ENCODE peak calls at places on chromosomes 3 and 15, in eight cellular contexts. D, F, K, B, M, S, W and J are unnamed samples. For H3K36me3, the result is how much of the 10 kb centered on the place peaks cover.

GRCh38 chr3:139894638-139894989 is 40.4 kb upstream of the CLSTN2 start:
- DNase-seq in D (no peak), F (no peak), K (no peak), B (peak), M (no peak), S (no peak), W (peak), J (no peak)

GRCh38 chr3:19457449-19457848 is 309.1 kb downstream of the KCNH8 start:
- DNase-seq in D (no peak), F (peak), K (no peak), B (no peak), M (no peak), S (no peak), W (no peak), J (no peak)

GRCh38 chr3:45010718-45011355 is 15.3 kb upstream of the CLEC3B start:
- DNase-seq in D (no peak), F (peak), K (no peak), B (no peak), M (peak), S (no peak), W (no peak), J (no peak)

GRCh38 chr15:85690546-85691226 is 104.0 kb downstream of the KLHL25 start:
- DNase-seq in D (no peak), F (no peak), K (no peak), B (no peak), M (no peak), S (no peak), W (no peak), J (no peak)

GRCh38 chr3:10522646-10523303 is 17.4 kb upstream of the ATP2B2 start:
- DNase-seq in D (no peak), F (no peak), K (no peak), B (no peak), M (no peak), S (no peak), W (no peak), J (no peak)

GRCh38 chr3:114155370-114155821 is 23.5 kb downstream of the DRD3 start:
- DNase-seq in D (no peak), F (no peak), K (peak), B (no peak), M (peak), S (peak), W (no peak), J (no peak)

GRCh38 chr3:57646723-57647122 is 46.2 kb downstream of the DENND6A start:
- DNase-seq in D (no peak), F (peak), K (no peak), B (no peak), M (peak), S (no peak), W (no peak), J (no peak)

GRCh38 chr15:48177383-48177874 is 666 bp downstream of the MYEF2 start:
- DNase-seq in D (no peak), F (peak), K (no peak), B (no peak), M (peak), S (no peak), W (no peak), J (no peak)

GRCh38 chr15:82680200-82681102 is 29.2 kb downstream of the AP3B2 start:
- DNase-seq in D (peak), F (peak), K (peak), B (peak), M (no peak), S (peak), W (peak), J (peak)

GRCh38 chr15:67164811-67165652 is 89.4 kb downstream of the AAGAB start:
- DNase-seq in D (no peak), F (no peak), K (no peak), B (no peak), M (peak), S (peak), W (no peak), J (peak)

GRCh38 chr15:87863152-87863551 is 393.4 kb downstream of the NTRK3 start:
- DNase-seq in D (no peak), F (no peak), K (no peak), B (no peak), M (peak), S (peak), W (no peak), J (no peak)

GRCh38 chr3:8324727-8325126 is 176.9 kb upstream of the LMCD1 start:
- DNase-seq in D (peak), F (peak), K (peak), B (peak), M (peak), S (peak), W (no peak), J (no peak)

GRCh38 chr3:116051040-116051439 is 394.2 kb downstream of the LSAMP start:
- DNase-seq in D (no peak), F (no peak), K (no peak), B (no peak), M (no peak), S (no peak), W (no peak), J (no peak)

GRCh38 chr15:76433798-76434400 is 97.3 kb downstream of the ISL2 start:
- DNase-seq in D (no peak), F (peak), K (no peak), B (no peak), M (no peak), S (no peak), W (no peak), J (no peak)

GRCh38 chr3:7508821-7509220 is 647.9 kb downstream of the GRM7 start:
- DNase-seq in D (no peak), F (peak), K (no peak), B (no peak), M (peak), S (no peak), W (no peak), J (no peak)

GRCh38 chr3:104952587-104952986 is 414.1 kb upstream of the ALCAM start:
- DNase-seq in D (no peak), F (peak), K (no peak), B (no peak), M (peak), S (no peak), W (no peak), J (no peak)

GRCh38 chr3:87167634-87168456 is 59.3 kb upstream of the CHMP2B start:
- DNase-seq in D (no peak), F (peak), K (no peak), B (no peak), M (peak), S (peak), W (no peak), J (no peak)

GRCh38 chr15:40295870-40296560 is 11.7 kb downstream of the PLCB2 start:
- DNase-seq in D (no peak), F (no peak), K (no peak), B (no peak), M (peak), S (no peak), W (peak), J (peak)

GRCh38 chr15:99071091-99071680 is 33.7 kb upstream of the SYNM start:
- DNase-seq in D (no peak), F (no peak), K (no peak), B (no peak), M (no peak), S (no peak), W (no peak), J (no peak)

GRCh38 chr15:78695046-78695671 is 54.1 kb upstream of the CHRNB4 start:
- DNase-seq in D (no peak), F (no peak), K (no peak), B (no peak), M (no peak), S (no peak), W (no peak), J (no peak)

GRCh38 chr3:111333642-111334041 is 208.4 kb upstream of the CD96 start:
- DNase-seq in D (no peak), F (peak), K (no peak), B (no peak), M (no peak), S (no peak), W (no peak), J (no peak)

GRCh38 chr3:45055411-45056143 is 29.5 kb downstream of the CLEC3B start:
- DNase-seq in D (no peak), F (no peak), K (no peak), B (no peak), M (peak), S (peak), W (no peak), J (no peak)

GRCh38 chr3:64224826-64225606 is at the start of gene PRICKLE2:
- DNase-seq in D (no peak), F (peak), K (peak), B (peak), M (peak), S (peak), W (peak), J (peak)

GRCh38 chr3:141243295-141243707 is 11.7 kb downstream of the PXYLP1 start:
- DNase-seq in D (peak), F (no peak), K (no peak), B (no peak), M (peak), S (no peak), W (no peak), J (no peak)

GRCh38 chr3:62373215-62373614 is at the start of gene FEZF2:
- DNase-seq in D (no peak), F (no peak), K (no peak), B (no peak), M (no peak), S (peak), W (no peak), J (no peak)

GRCh38 chr3:183386651-183387050 is 41.8 kb downstream of the MCF2L2 start:
- DNase-seq in D (no peak), F (no peak), K (no peak), B (no peak), M (no peak), S (no peak), W (no peak), J (no peak)

GRCh38 chr3:112074616-112075497 is 11.3 kb upstream of the C3orf52 start:
- DNase-seq in D (no peak), F (peak), K (peak), B (no peak), M (peak), S (no peak), W (peak), J (peak)

GRCh38 chr3:192422321-192422997 is 304.9 kb downstream of the FGF12 start:
- DNase-seq in D (no peak), F (peak), K (no peak), B (no peak), M (peak), S (no peak), W (no peak), J (no peak)

GRCh38 chr3:24853685-24854341 is 359.2 kb upstream of the THRB start:
- DNase-seq in D (no peak), F (no peak), K (no peak), B (no peak), M (no peak), S (no peak), W (no peak), J (no peak)

GRCh38 chr15:20657084-20657483 is 115.5 kb upstream of the GOLGA6L6 start:
- DNase-seq in D (no peak), F (no peak), K (no peak), B (no peak), M (no peak), S (no peak), W (no peak), J (no peak)

GRCh38 chr3:31960793-31961431 is 20.1 kb downstream of the OSBPL10 start:
- DNase-seq in D (no peak), F (peak), K (no peak), B (no peak), M (peak), S (no peak), W (no peak), J (no peak)

GRCh38 chr15:40894689-40895308 is 549 bp downstream of the VPS18 start:
- DNase-seq in D (peak), F (peak), K (peak), B (peak), M (peak), S (peak), W (peak), J (peak)

GRCh38 chr3:61783993-61784718 is 222.8 kb downstream of the PTPRG start:
- DNase-seq in D (no peak), F (peak), K (no peak), B (no peak), M (peak), S (no peak), W (no peak), J (no peak)

GRCh38 chr15:85974348-85974705 is 105.3 kb upstream of the AGBL1 start:
- DNase-seq in D (no peak), F (peak), K (no peak), B (no peak), M (no peak), S (no peak), W (no peak), J (no peak)

GRCh38 chr3:119323401-119324107 is 29.4 kb downstream of the ARHGAP31 start:
- DNase-seq in D (no peak), F (peak), K (no peak), B (no peak), M (no peak), S (no peak), W (peak), J (peak)

GRCh38 chr3:87088984-87089841 is 98.3 kb upstream of the VGLL3 start:
- DNase-seq in D (no peak), F (peak), K (peak), B (peak), M (peak), S (peak), W (peak), J (peak)

GRCh38 chr15:74962219-74962618 is 5.6 kb upstream of the RPP25 start:
- DNase-seq in D (no peak), F (no peak), K (no peak), B (no peak), M (no peak), S (no peak), W (no peak), J (no peak)

GRCh38 chr3:101131767-101132166 is 138.5 kb upstream of the ABI3BP start:
- DNase-seq in D (no peak), F (no peak), K (no peak), B (no peak), M (no peak), S (no peak), W (no peak), J (no peak)

DNA sequence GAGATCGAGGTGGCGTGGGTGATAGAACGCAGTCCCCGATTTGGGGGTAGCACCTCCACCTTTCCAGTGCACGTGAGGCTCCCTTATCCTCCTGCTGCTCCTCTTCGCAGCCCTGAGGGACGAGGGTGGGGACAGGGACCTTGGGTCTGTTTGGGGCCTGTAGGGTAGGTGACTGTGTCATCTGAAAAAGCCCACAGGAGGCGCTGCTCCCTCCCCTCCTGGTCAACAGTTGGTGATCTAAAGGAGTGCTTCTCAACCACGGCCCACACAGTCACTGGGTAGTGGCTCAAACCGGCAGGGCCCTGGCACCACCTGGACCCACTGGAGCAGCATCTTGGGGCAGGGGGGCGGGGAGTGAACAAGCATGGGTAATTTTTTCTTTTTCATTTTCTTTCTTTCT is 7.1 kb downstream of the LRRK1 start:
- DNase-seq in D (no peak), F (no peak), K (no peak), B (no peak), M (no peak), S (peak), W (no peak), J (no peak)
- H3K36me3 ChIP-seq in D (under half), F (under half), K (under half), B (under half), M (under half), S (under half), W (under half), J (under half)

DNA sequence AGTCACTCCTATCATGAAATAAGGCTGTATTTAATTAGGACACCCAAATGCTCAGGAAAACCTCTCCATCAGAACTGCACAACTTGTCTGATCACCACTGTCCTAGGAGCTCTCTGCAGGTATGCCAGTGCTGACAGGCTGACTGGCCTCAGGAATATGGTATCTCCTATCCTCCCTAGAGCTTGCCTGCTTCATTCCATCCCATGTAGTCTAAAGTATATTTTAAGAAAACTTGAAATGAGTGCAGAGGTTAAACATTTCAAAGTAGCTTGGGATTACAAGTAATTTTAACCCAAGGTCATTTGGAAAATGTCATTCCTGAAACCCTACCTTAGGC is 23.7 kb downstream of the FILIP1L start:
- DNase-seq in D (no peak), F (no peak), K (no peak), B (no peak), M (no peak), S (no peak), W (no peak), J (no peak)
- TF ChIP-seq CTCF in D (no peak), F (no peak), K (no peak), B (no peak), M (no peak), S (no peak), W (no peak), J (no peak)

DNA sequence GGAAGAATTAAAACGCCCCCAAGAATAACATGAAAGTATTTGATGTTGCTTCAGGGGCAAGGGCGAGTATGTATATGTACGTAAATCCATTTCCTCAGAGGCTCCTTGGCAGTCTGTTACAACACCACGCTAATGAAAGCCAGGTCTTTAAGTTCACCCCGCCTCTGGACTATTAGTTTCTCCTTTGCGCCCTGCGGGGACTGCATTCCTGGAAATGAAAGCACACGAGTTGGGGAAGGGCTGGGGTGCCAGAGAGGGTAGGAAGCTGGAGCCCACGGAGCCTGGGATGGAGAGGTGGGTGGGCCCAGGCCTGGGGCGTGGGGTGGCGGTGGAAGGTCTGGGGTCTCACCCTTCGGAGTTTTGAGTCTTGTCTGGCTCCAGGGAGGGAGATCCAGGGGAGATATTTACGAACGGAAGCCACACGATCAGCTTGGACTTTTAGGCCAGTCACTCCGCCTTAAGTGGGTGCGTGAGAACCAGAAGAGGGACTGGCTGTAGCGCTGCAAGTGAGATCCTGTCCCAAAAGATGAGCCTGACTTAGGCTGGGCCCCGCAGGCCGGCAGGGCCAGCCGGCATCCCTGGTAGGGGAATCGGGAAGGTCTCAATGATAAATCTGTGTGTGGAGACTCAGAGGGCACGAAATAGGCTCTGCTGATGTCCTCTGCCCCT is 1.6 kb upstream of the PLCL2 start:
- DNase-seq in D (no peak), F (no peak), K (no peak), B (no peak), M (no peak), S (peak), W (no peak), J (no peak)
- H3K4me3 ChIP-seq in D (no peak), F (no peak), K (no peak), B (peak), M (no peak), S (no peak), W (no peak), J (no peak)

DNA sequence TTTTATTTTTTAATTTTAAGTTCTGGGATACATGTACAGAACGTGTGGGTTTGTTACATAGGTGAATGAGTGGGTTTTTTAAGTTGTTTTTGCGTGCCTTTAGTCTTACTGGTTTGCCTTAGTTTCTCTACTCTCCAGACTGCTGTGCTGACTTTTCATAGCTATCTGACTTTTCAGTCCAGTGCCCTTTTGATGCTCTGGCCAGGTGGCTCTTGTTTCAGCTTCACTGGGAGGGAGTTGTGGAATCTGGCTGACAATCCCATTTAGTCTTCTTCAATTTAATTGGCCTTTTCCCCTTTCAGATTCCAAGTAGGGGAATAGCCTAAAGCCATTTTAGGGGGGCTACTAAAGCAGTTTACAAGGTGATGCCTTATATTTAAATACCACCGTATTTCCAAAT is 30.1 kb downstream of the FNDC3B start:
- DNase-seq in D (no peak), F (no peak), K (no peak), B (no peak), M (no peak), S (peak), W (no peak), J (no peak)
- H3K36me3 ChIP-seq in D (under half), F (under half), K (under half), B (under half), M (under half), S (under half), W (under half), J (under half)

GRCh38 chr3:126132751-126133511 is 47.5 kb downstream of the ALDH1L1 start:
- DNase-seq in D (no peak), F (no peak), K (peak), B (peak), M (peak), S (peak), W (no peak), J (no peak)
- TF ChIP-seq CTCF in D (no peak), F (peak), K (no peak), B (no peak), M (peak), S (peak), W (no peak), J (no peak)

GRCh38 chr15:95894407-95894956 is 436.0 kb upstream of the NR2F2 start:
- DNase-seq in D (no peak), F (no peak), K (no peak), B (no peak), M (peak), S (no peak), W (no peak), J (no peak)
- H3K4me3 ChIP-seq in D (no peak), F (no peak), K (no peak), B (no peak), M (no peak), S (no peak), W (no peak), J (no peak)

GRCh38 chr15:90729266-90729665 is 12.1 kb downstream of the BLM start:
- DNase-seq in D (no peak), F (no peak), K (no peak), B (no peak), M (no peak), S (no peak), W (no peak), J (no peak)
- H3K36me3 ChIP-seq in D (under half), F (under half), K (under half), B (under half), M (under half), S (under half), W (under half), J (under half)

GRCh38 chr3:51995346-51996156 is at the start of gene RPL29:
- DNase-seq in D (peak), F (peak), K (peak), B (peak), M (peak), S (peak), W (peak), J (peak)
- TF ChIP-seq CTCF in D (no peak), F (no peak), K (peak), B (no peak), M (no peak), S (no peak), W (no peak), J (no peak)

GRCh38 chr3:34264650-34265049 is 466.2 kb downstream of the PDCD6IP start:
- DNase-seq in D (no peak), F (no peak), K (no peak), B (no peak), M (no peak), S (no peak), W (no peak), J (no peak)
- H3K4me3 ChIP-seq in D (no peak), F (no peak), K (no peak), B (no peak), M (no peak), S (no peak), W (no peak), J (no peak)

DNA sequence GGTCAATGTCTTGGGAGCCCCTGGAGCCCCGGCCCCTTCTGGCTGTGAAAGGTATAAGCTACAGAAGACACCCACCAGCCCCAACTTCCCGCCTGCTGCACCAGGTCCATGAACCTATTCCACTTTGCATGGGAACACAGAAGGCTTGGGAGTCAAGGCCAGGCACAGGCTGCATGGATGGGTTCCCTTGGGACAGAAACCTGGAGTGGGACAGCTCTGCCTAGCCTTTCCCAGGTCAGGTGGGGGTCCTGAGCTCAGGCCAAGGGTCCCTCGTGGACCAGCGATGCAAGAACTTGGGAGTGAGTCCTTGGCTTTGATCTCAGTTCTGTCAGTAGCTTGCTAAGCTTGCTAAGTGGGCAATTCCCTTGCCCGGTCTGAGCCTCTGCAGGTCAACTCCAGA is 25.0 kb downstream of the TKT start:
- DNase-seq in D (no peak), F (no peak), K (no peak), B (no peak), M (no peak), S (no peak), W (no peak), J (peak)
- H3K36me3 ChIP-seq in D (under half), F (half or more), K (half or more), B (under half), M (half or more), S (under half), W (half or more), J (under half)